ENCODE peak calls at places on chromosomes 5 and 9, in five cellular contexts. One of them, this sample, is unnamed.

GRCh38 chr9:86534572-86535258 is 180.5 kb upstream of the TUT7 start:
- DNase-seq in right atrium auricular region: no peak
- DNase-seq in dorsolateral prefrontal cortex: no peak
- DNase-seq in thyroid gland: no peak
- DNase-seq in cardiac muscle cell: no peak
- DNase-seq in this sample: peak

GRCh38 chr9:14524881-14525515 is 168.2 kb downstream of the ZDHHC21 start:
- DNase-seq in right atrium auricular region: no peak
- DNase-seq in thyroid gland: no peak
- DNase-seq in cardiac muscle cell: peak
- DNase-seq in dorsolateral prefrontal cortex: no peak
- DNase-seq in this sample: no peak

GRCh38 chr5:173328896-173329369 is 719 bp upstream of the STC2 start:
- DNase-seq in cardiac muscle cell: peak
- DNase-seq in right atrium auricular region: no peak
- DNase-seq in dorsolateral prefrontal cortex: no peak
- DNase-seq in thyroid gland: peak
- DNase-seq in this sample: no peak

GRCh38 chr5:149827501-149827990 is 97.4 kb downstream of the PPARGC1B start:
- DNase-seq in right atrium auricular region: no peak
- DNase-seq in cardiac muscle cell: no peak
- DNase-seq in thyroid gland: no peak
- DNase-seq in dorsolateral prefrontal cortex: no peak
- DNase-seq in this sample: no peak

GRCh38 chr9:94870793-94871558 is 144.5 kb downstream of the AOPEP start:
- DNase-seq in cardiac muscle cell: no peak
- DNase-seq in right atrium auricular region: no peak
- DNase-seq in dorsolateral prefrontal cortex: no peak
- DNase-seq in thyroid gland: peak
- DNase-seq in this sample: peak

GRCh38 chr5:5140051-5141010 is at the start of gene ADAMTS16:
- DNase-seq in dorsolateral prefrontal cortex: no peak
- DNase-seq in right atrium auricular region: no peak
- DNase-seq in thyroid gland: no peak
- DNase-seq in cardiac muscle cell: peak
- DNase-seq in this sample: no peak

GRCh38 chr9:17613723-17614122 is 34.9 kb downstream of the SH3GL2 start:
- DNase-seq in cardiac muscle cell: no peak
- DNase-seq in thyroid gland: no peak
- DNase-seq in right atrium auricular region: no peak
- DNase-seq in dorsolateral prefrontal cortex: no peak
- DNase-seq in this sample: peak

GRCh38 chr9:35757527-35758275 is 3.6 kb upstream of the MSMP start:
- DNase-seq in cardiac muscle cell: no peak
- DNase-seq in dorsolateral prefrontal cortex: no peak
- DNase-seq in thyroid gland: peak
- DNase-seq in right atrium auricular region: no peak
- DNase-seq in this sample: no peak

GRCh38 chr5:77239126-77239741 is 28.8 kb downstream of the PDE8B start:
- DNase-seq in right atrium auricular region: no peak
- DNase-seq in dorsolateral prefrontal cortex: no peak
- DNase-seq in cardiac muscle cell: no peak
- DNase-seq in thyroid gland: no peak
- DNase-seq in this sample: no peak

GRCh38 chr9:31119882-31120481 is 1264.5 kb upstream of the ACO1 start:
- DNase-seq in thyroid gland: no peak
- DNase-seq in cardiac muscle cell: peak
- DNase-seq in right atrium auricular region: no peak
- DNase-seq in dorsolateral prefrontal cortex: no peak
- DNase-seq in this sample: no peak

GRCh38 chr9:115137511-115137910 is 19.6 kb upstream of the TNC start:
- DNase-seq in thyroid gland: no peak
- DNase-seq in cardiac muscle cell: no peak
- DNase-seq in right atrium auricular region: no peak
- DNase-seq in dorsolateral prefrontal cortex: no peak
- DNase-seq in this sample: no peak
- TF ChIP-seq CTCF in thyroid gland: no peak
- TF ChIP-seq CTCF in cardiac muscle cell: no peak
- TF ChIP-seq CTCF in right atrium auricular region: no peak
- TF ChIP-seq CTCF in dorsolateral prefrontal cortex: no peak
- TF ChIP-seq CTCF in this sample: no peak

GRCh38 chr5:40911278-40911677 is 2.0 kb downstream of the C7 start:
- DNase-seq in thyroid gland: no peak
- DNase-seq in cardiac muscle cell: no peak
- DNase-seq in right atrium auricular region: no peak
- DNase-seq in dorsolateral prefrontal cortex: no peak
- DNase-seq in this sample: no peak
- H3K4me3 ChIP-seq in thyroid gland: no peak
- H3K4me3 ChIP-seq in cardiac muscle cell: peak
- H3K4me3 ChIP-seq in right atrium auricular region: peak
- H3K4me3 ChIP-seq in dorsolateral prefrontal cortex: no peak
- H3K4me3 ChIP-seq in this sample: no peak

GRCh38 chr5:143198332-143198731 is 205.2 kb downstream of the NR3C1 start:
- DNase-seq in cardiac muscle cell: no peak
- DNase-seq in thyroid gland: no peak
- DNase-seq in right atrium auricular region: no peak
- DNase-seq in dorsolateral prefrontal cortex: no peak
- DNase-seq in this sample: no peak

GRCh38 chr5:143195496-143195895 is 208.0 kb downstream of the NR3C1 start:
- DNase-seq in right atrium auricular region: no peak
- DNase-seq in cardiac muscle cell: no peak
- DNase-seq in dorsolateral prefrontal cortex: no peak
- DNase-seq in thyroid gland: no peak
- DNase-seq in this sample: no peak

GRCh38 chr5:143197260-143197656 is 206.2 kb downstream of the NR3C1 start:
- DNase-seq in dorsolateral prefrontal cortex: no peak
- DNase-seq in right atrium auricular region: no peak
- DNase-seq in thyroid gland: no peak
- DNase-seq in cardiac muscle cell: no peak
- DNase-seq in this sample: no peak

GRCh38 chr5:143194713-143195112 is 208.8 kb downstream of the NR3C1 start:
- DNase-seq in dorsolateral prefrontal cortex: no peak
- DNase-seq in cardiac muscle cell: no peak
- DNase-seq in thyroid gland: no peak
- DNase-seq in right atrium auricular region: no peak
- DNase-seq in this sample: no peak

DNA sequence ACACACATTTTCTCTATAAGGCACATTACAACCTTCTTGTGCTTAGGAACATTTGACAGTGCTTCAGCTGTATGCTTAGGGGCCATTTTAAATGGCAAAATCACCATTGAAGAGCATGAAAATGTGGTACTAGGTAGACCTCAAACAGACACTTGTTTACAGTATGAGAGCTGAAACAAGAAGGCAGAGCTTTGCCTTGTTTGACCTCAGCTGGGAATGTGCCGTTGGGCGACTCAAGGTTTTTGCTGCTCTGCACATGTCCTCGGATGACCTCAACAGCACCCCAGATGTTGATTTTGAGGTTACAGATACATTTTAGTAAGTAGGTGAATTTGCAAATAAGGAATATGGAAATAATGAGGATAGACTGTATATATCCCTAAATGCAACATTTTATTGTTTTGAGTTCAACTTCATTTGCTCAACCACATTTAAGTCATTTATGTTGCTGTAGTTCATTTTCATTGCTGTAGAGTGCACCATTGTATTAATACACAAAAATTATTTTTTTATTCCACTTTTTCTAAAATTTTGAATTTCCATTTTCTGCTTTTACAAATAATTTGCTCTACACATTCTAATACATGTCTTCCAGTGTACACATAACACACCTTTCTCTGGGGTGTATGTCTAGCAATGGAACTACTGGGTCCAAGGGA is 206.8 kb downstream of the NR3C1 start:
- DNase-seq in dorsolateral prefrontal cortex: no peak
- DNase-seq in right atrium auricular region: no peak
- DNase-seq in cardiac muscle cell: no peak
- DNase-seq in thyroid gland: no peak
- DNase-seq in this sample: no peak
- TF ChIP-seq CTCF in dorsolateral prefrontal cortex: no peak
- TF ChIP-seq CTCF in right atrium auricular region: no peak
- TF ChIP-seq CTCF in cardiac muscle cell: no peak
- TF ChIP-seq CTCF in thyroid gland: no peak
- TF ChIP-seq CTCF in this sample: no peak

GRCh38 chr5:92822183-92822582 is 758.8 kb downstream of the NR2F1-AS1 start:
- DNase-seq in cardiac muscle cell: no peak
- DNase-seq in thyroid gland: no peak
- DNase-seq in dorsolateral prefrontal cortex: no peak
- DNase-seq in right atrium auricular region: no peak
- DNase-seq in this sample: no peak
- H3K4me3 ChIP-seq in cardiac muscle cell: no peak
- H3K4me3 ChIP-seq in thyroid gland: no peak
- H3K4me3 ChIP-seq in dorsolateral prefrontal cortex: no peak
- H3K4me3 ChIP-seq in right atrium auricular region: no peak
- H3K4me3 ChIP-seq in this sample: no peak

GRCh38 chr5:170473642-170474041 is 30.2 kb upstream of the KCNIP1 start:
- DNase-seq in dorsolateral prefrontal cortex: no peak
- DNase-seq in thyroid gland: no peak
- DNase-seq in cardiac muscle cell: no peak
- DNase-seq in right atrium auricular region: peak
- DNase-seq in this sample: no peak
- TF ChIP-seq CTCF in dorsolateral prefrontal cortex: no peak
- TF ChIP-seq CTCF in thyroid gland: no peak
- TF ChIP-seq CTCF in cardiac muscle cell: no peak
- TF ChIP-seq CTCF in right atrium auricular region: no peak
- TF ChIP-seq CTCF in this sample: no peak

GRCh38 chr9:129609486-129610192 is 11.3 kb downstream of the C9orf50 start:
- DNase-seq in dorsolateral prefrontal cortex: no peak
- DNase-seq in right atrium auricular region: no peak
- DNase-seq in thyroid gland: no peak
- DNase-seq in cardiac muscle cell: no peak
- DNase-seq in this sample: no peak

GRCh38 chr9:129608561-129609481 is 12.1 kb downstream of the C9orf50 start:
- DNase-seq in right atrium auricular region: no peak
- DNase-seq in thyroid gland: no peak
- DNase-seq in cardiac muscle cell: no peak
- DNase-seq in dorsolateral prefrontal cortex: no peak
- DNase-seq in this sample: no peak

GRCh38 chr9:129610473-129611301 is 10.2 kb downstream of the C9orf50 start:
- DNase-seq in right atrium auricular region: peak
- DNase-seq in cardiac muscle cell: peak
- DNase-seq in dorsolateral prefrontal cortex: peak
- DNase-seq in thyroid gland: peak
- DNase-seq in this sample: no peak

GRCh38 chr9:129611302-129611800 is 9.6 kb downstream of the C9orf50 start:
- DNase-seq in cardiac muscle cell: no peak
- DNase-seq in right atrium auricular region: no peak
- DNase-seq in dorsolateral prefrontal cortex: no peak
- DNase-seq in thyroid gland: no peak
- DNase-seq in this sample: no peak

GRCh38 chr9:129610193-129610472 is 10.8 kb downstream of the C9orf50 start:
- DNase-seq in thyroid gland: no peak
- DNase-seq in right atrium auricular region: no peak
- DNase-seq in cardiac muscle cell: no peak
- DNase-seq in dorsolateral prefrontal cortex: no peak
- DNase-seq in this sample: no peak
- H3K4me3 ChIP-seq in thyroid gland: no peak
- H3K4me3 ChIP-seq in right atrium auricular region: peak
- H3K4me3 ChIP-seq in cardiac muscle cell: peak
- H3K4me3 ChIP-seq in dorsolateral prefrontal cortex: peak
- H3K4me3 ChIP-seq in this sample: peak

GRCh38 chr5:132774896-132775295 is 2.1 kb downstream of the SEPTIN8 start:
- DNase-seq in thyroid gland: no peak
- DNase-seq in cardiac muscle cell: no peak
- DNase-seq in right atrium auricular region: no peak
- DNase-seq in dorsolateral prefrontal cortex: no peak
- DNase-seq in this sample: no peak

GRCh38 chr5:132777209-132778069 is at the start of gene SEPTIN8:
- DNase-seq in right atrium auricular region: peak
- DNase-seq in thyroid gland: peak
- DNase-seq in dorsolateral prefrontal cortex: peak
- DNase-seq in cardiac muscle cell: peak
- DNase-seq in this sample: no peak

GRCh38 chr5:132775439-132776076 is 1.5 kb downstream of the SEPTIN8 start:
- DNase-seq in cardiac muscle cell: peak
- DNase-seq in right atrium auricular region: no peak
- DNase-seq in dorsolateral prefrontal cortex: no peak
- DNase-seq in thyroid gland: peak
- DNase-seq in this sample: no peak

GRCh38 chr5:132776932-132777208 is 169 bp downstream of the SEPTIN8 start:
- DNase-seq in dorsolateral prefrontal cortex: no peak
- DNase-seq in thyroid gland: no peak
- DNase-seq in right atrium auricular region: no peak
- DNase-seq in cardiac muscle cell: no peak
- DNase-seq in this sample: no peak

DNA sequence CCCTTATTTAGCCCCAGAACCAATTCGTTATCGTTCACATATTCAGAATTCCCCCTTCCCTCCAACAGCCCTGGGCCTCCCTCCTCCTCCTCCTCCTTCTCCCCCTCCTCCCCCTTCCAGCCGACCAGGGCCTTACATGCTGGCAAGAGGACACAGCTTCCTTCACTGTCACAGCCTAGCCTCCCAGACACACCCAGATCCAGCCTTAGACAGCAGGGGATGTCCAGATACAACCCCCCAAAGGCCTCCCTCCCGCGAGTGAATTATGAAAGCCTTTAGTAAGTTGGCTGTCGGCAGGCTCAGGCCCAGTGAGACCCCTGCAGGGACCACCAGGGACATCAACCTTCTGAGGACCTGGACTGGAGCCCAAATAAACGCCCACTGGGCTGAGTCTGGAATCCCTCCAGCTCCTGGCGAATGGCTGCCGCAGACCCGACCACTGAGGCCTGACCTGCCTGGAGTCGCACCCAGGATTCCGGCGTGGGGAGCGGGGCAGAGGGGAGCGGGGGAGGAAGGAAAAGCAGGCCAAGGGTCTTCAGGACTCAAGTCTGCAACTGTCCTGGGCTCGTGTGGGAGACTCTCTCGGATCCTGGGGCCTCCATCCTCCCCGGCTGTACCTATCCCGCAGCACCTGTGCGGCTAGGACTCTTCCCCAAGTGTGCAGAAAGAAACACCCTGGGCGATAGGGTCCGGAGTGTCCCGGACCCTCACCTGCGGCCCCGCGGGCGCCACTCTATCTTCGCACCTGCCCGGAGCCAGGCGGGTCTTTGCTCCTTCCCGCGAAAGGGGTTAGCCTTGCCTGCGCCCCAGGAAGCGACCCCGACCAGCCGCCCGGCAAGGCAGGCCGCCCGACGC is 735 bp downstream of the SEPTIN8 start:
- DNase-seq in dorsolateral prefrontal cortex: peak
- DNase-seq in thyroid gland: peak
- DNase-seq in cardiac muscle cell: peak
- DNase-seq in right atrium auricular region: no peak
- DNase-seq in this sample: no peak
- TF ChIP-seq CTCF in dorsolateral prefrontal cortex: no peak
- TF ChIP-seq CTCF in thyroid gland: no peak
- TF ChIP-seq CTCF in cardiac muscle cell: no peak
- TF ChIP-seq CTCF in right atrium auricular region: no peak
- TF ChIP-seq CTCF in this sample: no peak

This sample was measured in AG09309.